ENCODE peak calls at places on chromosome 4, in four cellular contexts. L is CD4-positive, alpha-beta T cell; S is adipocyte; P is mammary epithelial cell. F is an unnamed sample.
A peak's percentile ranks its signal among the peaks of the same experiment; 100 is the strongest.

GRCh38 chr4:80171656-80172055 is 25.6 kb upstream of the PRDM8 start:
- DNase-seq in L (no peak), S (no peak), P (peak; percentile 31), F (no peak)

GRCh38 chr4:87270825-87271224 is 50.4 kb upstream of the KLHL8 start:
- DNase-seq in L (no peak), S (no peak), P (no peak), F (no peak)

GRCh38 chr4:151455212-151455611 is 46.2 kb downstream of the FHIP1A start:
- DNase-seq in L (no peak), S (no peak), P (no peak), F (no peak)

GRCh38 chr4:165077034-165077578 is 23.4 kb downstream of the TRIM75 start:
- DNase-seq in L (no peak), S (no peak), P (no peak), F (no peak)

GRCh38 chr4:52058275-52058674 is 7.2 kb downstream of the SPATA18 start:
- DNase-seq in L (no peak), S (no peak), P (no peak), F (no peak)

GRCh38 chr4:17283251-17283650 is 228.6 kb downstream of the QDPR start:
- DNase-seq in L (no peak), S (no peak), P (no peak), F (no peak)

GRCh38 chr4:6625256-6625655 is 15.2 kb upstream of the MRFAP1 start:
- DNase-seq in L (no peak), S (no peak), P (no peak), F (no peak)

GRCh38 chr4:182144621-182145359 is 98.4 kb upstream of the TENM3 start:
- DNase-seq in L (no peak), S (peak; percentile 36), P (peak; percentile 29), F (no peak)

GRCh38 chr4:67106846-67107467 is 438.3 kb downstream of the CENPC start:
- DNase-seq in L (no peak), S (no peak), P (no peak), F (no peak)

GRCh38 chr4:166896254-166896653 is 338.0 kb downstream of the SPOCK3 start:
- DNase-seq in L (no peak), S (no peak), P (no peak), F (no peak)

GRCh38 chr4:118076958-118077766 is 42.9 kb downstream of the NDST3 start:
- DNase-seq in L (no peak), S (peak; percentile 50), P (peak; percentile 13), F (no peak)

GRCh38 chr4:184473515-184474260 is 662 bp downstream of the IRF2 start:
- DNase-seq in L (peak; percentile 42), S (peak; percentile 59), P (peak; percentile 54), F (peak; percentile 19)

GRCh38 chr4:20421586-20421985 is 169.9 kb downstream of the SLIT2 start:
- DNase-seq in L (no peak), S (peak; percentile 70), P (no peak), F (no peak)

GRCh38 chr4:99998062-99998880 is 48.2 kb upstream of the H2AZ1 start:
- DNase-seq in L (no peak), S (peak; percentile 79), P (peak; percentile 67), F (no peak)

GRCh38 chr4:69546121-69546520 is 50.4 kb upstream of the UGT2B4 start:
- DNase-seq in L (no peak), S (no peak), P (peak; percentile 30), F (no peak)

DNA sequence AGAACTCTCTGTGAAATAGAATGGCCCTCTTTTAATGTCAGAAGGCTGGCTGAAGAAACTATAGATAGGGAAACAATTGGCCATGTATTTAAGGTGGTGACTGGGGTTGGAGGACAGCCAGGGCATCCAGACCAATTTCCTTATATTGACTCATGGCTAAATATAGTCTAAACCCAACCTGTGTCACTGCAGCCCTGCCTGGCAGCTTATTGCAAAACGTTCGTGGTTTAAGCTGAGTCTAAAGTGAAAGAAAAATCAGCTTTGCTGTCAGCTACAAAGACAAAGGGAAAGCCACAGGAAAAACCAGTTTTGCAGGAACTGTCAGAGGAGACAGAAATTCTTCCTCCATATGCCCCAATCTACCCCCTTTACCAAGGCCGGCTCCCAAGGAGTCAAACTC is 902.8 kb upstream of the NDST4 start:
- DNase-seq in L (no peak), S (peak; percentile 34), P (peak; percentile 96), F (no peak)
- H3K9me3 ChIP-seq in L (peaks cover 56% of the 10 kb centered on the region), S (peaks cover 34% of the 10 kb centered on the region), P (peaks cover 28% of the 10 kb centered on the region), F (peaks cover 4% of the 10 kb centered on the region)

DNA sequence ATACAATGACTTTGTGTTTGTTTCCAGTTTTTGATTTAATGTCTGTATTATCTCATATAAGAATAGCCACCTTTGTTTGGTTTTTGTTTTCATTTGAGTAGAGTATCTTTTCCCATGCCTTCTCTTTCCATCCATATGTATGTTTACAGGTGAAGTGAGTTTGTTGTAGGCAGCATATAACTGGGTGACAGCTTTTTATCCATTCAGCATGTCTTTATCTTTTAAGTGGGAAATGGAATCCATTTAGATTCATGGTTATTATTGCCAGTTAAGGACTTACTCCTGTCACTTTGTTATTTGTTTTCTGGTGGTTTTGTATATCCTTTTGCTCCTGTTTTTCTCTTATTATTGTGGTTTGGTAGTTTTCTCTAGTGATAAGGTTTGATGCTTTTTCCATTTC is 34.3 kb downstream of the SCLT1 start:
- DNase-seq in L (no peak), S (no peak), P (no peak), F (no peak)
- H3K9me3 ChIP-seq in L (peaks cover 82% of the 10 kb centered on the region), S (peaks cover 57% of the 10 kb centered on the region), P (peaks cover 19% of the 10 kb centered on the region), F (peaks cover 20% of the 10 kb centered on the region)

DNA sequence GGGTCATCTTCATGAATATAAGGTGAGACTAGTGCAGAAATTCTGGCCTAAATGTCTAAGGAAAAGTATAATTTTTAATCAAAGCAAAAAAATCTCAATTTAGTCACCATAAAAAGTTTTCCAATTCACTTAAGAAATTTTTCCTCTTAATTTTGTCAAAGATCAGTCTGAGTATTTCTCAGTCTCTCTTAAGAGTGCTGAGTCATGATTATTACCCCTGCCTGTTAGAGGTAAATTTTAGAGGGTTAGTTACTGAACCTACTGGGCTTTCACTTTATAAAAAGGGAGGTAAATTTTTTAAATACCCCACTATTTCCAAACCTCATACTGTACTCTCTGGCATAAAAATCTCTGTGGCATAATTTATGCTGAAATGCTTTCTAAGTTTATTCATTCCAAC is 122.4 kb downstream of the SLC39A8 start:
- DNase-seq in L (no peak), S (no peak), P (no peak), F (no peak)
- H3K9me3 ChIP-seq in L (no peaks in the 10 kb centered on the region), S (no peaks in the 10 kb centered on the region), P (no peaks in the 10 kb centered on the region), F (no peaks in the 10 kb centered on the region)

DNA sequence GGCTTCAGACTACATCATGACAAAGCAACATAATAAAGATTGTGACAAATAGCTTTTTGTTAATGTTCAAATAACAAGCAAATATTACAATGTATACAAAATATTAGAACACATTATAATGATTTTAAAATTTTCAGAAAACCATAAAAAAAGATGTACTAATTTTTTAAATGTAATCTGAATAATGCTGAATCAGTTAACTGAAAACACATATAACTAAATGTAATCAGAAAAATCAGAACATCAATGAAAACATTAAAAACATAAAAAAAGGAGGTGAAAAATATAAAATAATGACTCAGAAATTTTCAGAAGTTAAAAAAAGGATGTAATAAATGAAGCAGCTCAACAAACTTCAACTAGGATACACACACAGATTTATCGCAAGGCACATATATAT is 53.5 kb downstream of the ZNF721 start:
- DNase-seq in L (no peak), S (no peak), P (no peak), F (no peak)
- H3K9me3 ChIP-seq in L (peaks cover 99% of the 10 kb centered on the region), S (peaks cover 100% of the 10 kb centered on the region), P (peaks cover 68% of the 10 kb centered on the region), F (peaks cover 55% of the 10 kb centered on the region)

GRCh38 chr4:54228563-54229501 is at the start of gene PDGFRA:
- DNase-seq in L (no peak), S (peak; percentile 96), P (no peak), F (no peak)

GRCh38 chr4:54227261-54228063 is 1.6 kb upstream of the PDGFRA start:
- DNase-seq in L (no peak), S (peak; percentile 80), P (peak; percentile 67), F (no peak)

GRCh38 chr4:54229631-54230478 is 762 bp downstream of the PDGFRA start:
- DNase-seq in L (no peak), S (peak; percentile 64), P (no peak), F (no peak)

GRCh38 chr4:54226399-54227260 is 2.5 kb upstream of the PDGFRA start:
- DNase-seq in L (no peak), S (peak; percentile 91), P (no peak), F (no peak)

DNA sequence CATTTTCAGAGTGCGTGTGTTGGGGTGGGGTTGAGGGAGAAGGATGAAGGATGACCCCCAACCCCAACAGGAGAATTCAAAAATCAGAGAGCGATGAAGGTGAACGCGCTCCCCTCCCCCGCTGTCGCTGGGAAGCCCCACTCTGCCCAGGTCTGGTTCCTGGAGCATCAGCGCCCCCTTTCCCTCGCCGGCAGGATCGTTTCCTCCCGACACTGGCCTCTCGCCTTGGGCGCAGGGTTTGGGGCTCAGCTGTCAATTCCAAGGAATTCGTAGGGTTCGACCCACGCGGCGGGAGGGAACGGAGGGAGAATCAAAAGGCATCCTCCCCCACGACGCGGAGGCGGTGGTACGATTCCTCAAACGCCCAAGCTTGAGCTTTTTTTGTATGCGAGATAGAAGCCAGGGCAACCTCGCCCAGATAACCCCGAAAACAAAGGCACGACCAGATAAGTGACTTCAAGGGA is 997 bp upstream of the PDGFRA start:
- DNase-seq in L (no peak), S (peak; percentile 95), P (peak; percentile 65), F (no peak)
- H3K9me3 ChIP-seq in L (no peaks in the 10 kb centered on the region), S (no peaks in the 10 kb centered on the region), P (no peaks in the 10 kb centered on the region), F (no peaks in the 10 kb centered on the region)

DNA sequence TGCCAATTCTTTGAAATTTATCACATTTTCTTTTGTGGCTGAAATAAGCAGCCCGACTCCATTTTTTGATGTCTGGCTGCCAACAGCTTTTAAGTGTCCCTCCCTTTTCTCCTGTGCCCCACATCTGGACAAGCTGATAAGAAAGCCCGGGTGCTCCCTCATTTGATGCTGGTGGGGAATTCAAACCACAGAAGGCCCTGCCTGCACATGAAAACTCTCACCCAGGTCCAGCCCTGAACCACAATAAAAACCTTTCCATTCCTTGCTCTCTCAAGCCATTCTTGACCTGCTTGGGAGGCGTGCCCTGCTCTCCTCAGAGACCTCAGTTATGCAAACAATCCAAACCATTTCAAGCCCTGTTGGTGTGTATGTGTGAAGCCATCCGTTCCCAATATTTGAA is 93.9 kb downstream of the FAM53A start:
- DNase-seq in L (no peak), S (no peak), P (no peak), F (no peak)
- H3K9me3 ChIP-seq in L (peaks cover 11% of the 10 kb centered on the region), S (peaks cover 36% of the 10 kb centered on the region), P (peaks cover 4% of the 10 kb centered on the region), F (peaks cover 4% of the 10 kb centered on the region)

DNA sequence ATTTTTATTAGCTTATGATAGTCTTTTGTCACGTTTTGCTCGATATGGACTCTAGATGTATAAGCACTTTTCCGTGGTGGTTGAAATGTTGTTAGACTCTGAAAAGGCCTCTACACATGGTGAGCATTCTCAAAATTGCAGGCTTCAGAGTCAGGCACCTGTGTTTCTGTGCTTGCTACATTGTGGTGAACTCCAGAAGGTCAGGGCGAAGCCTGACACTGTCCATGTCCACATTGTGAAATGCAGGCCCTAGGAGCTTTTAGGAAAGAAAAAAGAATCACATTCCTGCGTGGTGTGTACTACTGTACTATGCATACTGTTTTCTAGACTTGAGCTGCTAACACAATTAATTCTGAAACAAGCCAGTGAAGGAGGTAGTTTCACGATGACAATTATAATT is 86.3 kb downstream of the HS3ST1 start:
- DNase-seq in L (no peak), S (no peak), P (no peak), F (no peak)
- H3K9me3 ChIP-seq in L (no peaks in the 10 kb centered on the region), S (no peaks in the 10 kb centered on the region), P (no peaks in the 10 kb centered on the region), F (no peaks in the 10 kb centered on the region)